ENCODE peak calls at places on chromosome 16, in six cellular contexts. F, I, X, E, R and O are unnamed samples.

GRCh38 chr16:81035975-81036750 is 521 bp downstream of the ATMIN start:
- DNase-seq in F (peak), I (peak), X (peak), E (peak), R (peak), O (peak)

GRCh38 chr16:87681990-87682570 is 79.8 kb downstream of the JPH3 start:
- DNase-seq in F (no peak), I (no peak), X (peak), E (no peak), R (no peak), O (peak)

GRCh38 chr16:65196696-65197095 is 74.8 kb upstream of the CDH11 start:
- DNase-seq in F (no peak), I (no peak), X (no peak), E (no peak), R (no peak), O (no peak)

GRCh38 chr16:51419768-51420167 is 268.7 kb upstream of the SALL1 start:
- DNase-seq in F (no peak), I (no peak), X (no peak), E (no peak), R (no peak), O (no peak)

GRCh38 chr16:85514601-85515318 is 98.4 kb upstream of the GSE1 start:
- DNase-seq in F (no peak), I (peak), X (peak), E (no peak), R (no peak), O (peak)

GRCh38 chr16:89114159-89114981 is 20.7 kb downstream of the ACSF3 start:
- DNase-seq in F (no peak), I (peak), X (peak), E (no peak), R (peak), O (no peak)

GRCh38 chr16:86128246-86128645 is 229.3 kb downstream of the IRF8 start:
- DNase-seq in F (no peak), I (no peak), X (no peak), E (no peak), R (no peak), O (no peak)

GRCh38 chr16:88013091-88013609 is 61.9 kb downstream of the BANP start:
- DNase-seq in F (peak), I (no peak), X (no peak), E (no peak), R (no peak), O (no peak)

GRCh38 chr16:399278-400019 is 2.2 kb upstream of the DECR2 start:
- DNase-seq in F (no peak), I (no peak), X (no peak), E (no peak), R (no peak), O (no peak)

GRCh38 chr16:11152677-11153321 is 103.2 kb downstream of the SOCS1 start:
- DNase-seq in F (no peak), I (no peak), X (no peak), E (no peak), R (no peak), O (no peak)

GRCh38 chr16:69476920-69477418 is 52.5 kb downstream of the CYB5B start:
- DNase-seq in F (no peak), I (no peak), X (peak), E (no peak), R (no peak), O (peak)